ENCODE peak calls at places on chromosomes 5 and 9, in six cellular contexts. H is SK-N-SH, B is HCT116, S is HepG2, Y is H1, Q is GM12878. N is an unnamed sample.

GRCh38 chr9:134182554-134183219 is 18.3 kb upstream of the RNU6ATAC start:
- DNase-seq in H (no peak), B (peak; percentile 16), S (no peak), Y (no peak), Q (no peak), N (peak; percentile 35)

GRCh38 chr5:123875444-123876264 is 363.7 kb downstream of the CSNK1G3 start:
- DNase-seq in H (no peak), B (no peak), S (peak; percentile 52), Y (no peak), Q (no peak), N (no peak)

GRCh38 chr5:81552844-81553569 is 159.1 kb upstream of the ACOT12 start:
- DNase-seq in H (no peak), B (peak; percentile 40), S (no peak), Y (no peak), Q (no peak), N (no peak)

GRCh38 chr9:278651-279050 is 64.0 kb downstream of the DOCK8 start:
- DNase-seq in H (no peak), B (no peak), S (no peak), Y (no peak), Q (no peak), N (no peak)

GRCh38 chr5:147887026-147887627 is 8.6 kb downstream of the SCGB3A2 start:
- DNase-seq in H (peak; percentile 3), B (peak; percentile 12), S (peak; percentile 3), Y (no peak), Q (no peak), N (peak; percentile 66)

GRCh38 chr9:26172301-26172700 is 494.1 kb upstream of the TUSC1 start:
- DNase-seq in H (no peak), B (no peak), S (no peak), Y (no peak), Q (no peak), N (no peak)

GRCh38 chr5:136039202-136039601 is 10.4 kb downstream of the TGFBI start:
- DNase-seq in H (no peak), B (no peak), S (no peak), Y (no peak), Q (no peak), N (no peak)

GRCh38 chr5:61334224-61335196 is 2.5 kb downstream of the ZSWIM6 start:
- DNase-seq in H (peak; percentile 27), B (no peak), S (no peak), Y (no peak), Q (no peak), N (no peak)

DNA sequence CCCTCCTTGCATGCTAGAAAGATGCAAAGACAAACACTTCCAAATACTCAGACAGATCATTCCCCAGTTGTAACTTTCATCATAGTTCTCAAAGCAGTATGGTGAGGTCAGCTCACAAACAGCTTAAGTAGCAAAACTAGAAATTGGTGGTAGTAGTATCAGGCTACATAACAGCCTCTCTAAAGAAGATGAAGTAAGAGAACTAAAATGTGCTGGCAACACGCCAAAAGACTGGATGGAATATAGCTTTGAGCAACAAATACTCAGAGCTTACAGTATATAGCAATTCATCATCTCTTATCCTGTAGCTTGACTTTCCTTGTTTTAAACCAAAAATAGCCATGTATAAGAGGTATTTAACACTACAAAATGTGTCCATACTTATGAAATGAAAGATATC is 7.5 kb downstream of the PFDN1 start:
- DNase-seq in H (no peak), B (no peak), S (peak; percentile 67), Y (no peak), Q (no peak), N (no peak)
- TF ChIP-seq JUND in H (peak; percentile 82), B (no peak), S (no peak), Y (no peak), Q (no peak), N (no peak)

GRCh38 chr5:5605170-5605764 is 182.8 kb downstream of the ICE1 start:
- DNase-seq in H (no peak), B (no peak), S (no peak), Y (no peak), Q (no peak), N (no peak)

GRCh38 chr5:5598547-5599113 is 176.2 kb downstream of the ICE1 start:
- DNase-seq in H (no peak), B (peak; percentile 82), S (no peak), Y (no peak), Q (no peak), N (no peak)

GRCh38 chr5:5602554-5602953 is 180.1 kb downstream of the ICE1 start:
- DNase-seq in H (no peak), B (no peak), S (no peak), Y (no peak), Q (no peak), N (no peak)
- TF ChIP-seq JUND in H (no peak), B (no peak), S (no peak), Y (no peak), Q (no peak), N (no peak)

GRCh38 chr9:112439171-112439570 is 47.5 kb upstream of the KIAA1958 start:
- DNase-seq in H (no peak), B (no peak), S (no peak), Y (no peak), Q (no peak), N (no peak)
- TF ChIP-seq JUND in H (no peak), B (no peak), S (no peak), Y (no peak), Q (no peak), N (no peak)

GRCh38 chr9:33924978-33925797 is 108.2 kb downstream of the UBE2R2 start:
- DNase-seq in H (peak; percentile 70), B (peak; percentile 16), S (peak; percentile 61), Y (peak; percentile 29), Q (no peak), N (peak; percentile 73)
- TF ChIP-seq JUND in H (no peak), B (no peak), S (no peak), Y (no peak), Q (no peak), N (no peak)

DNA sequence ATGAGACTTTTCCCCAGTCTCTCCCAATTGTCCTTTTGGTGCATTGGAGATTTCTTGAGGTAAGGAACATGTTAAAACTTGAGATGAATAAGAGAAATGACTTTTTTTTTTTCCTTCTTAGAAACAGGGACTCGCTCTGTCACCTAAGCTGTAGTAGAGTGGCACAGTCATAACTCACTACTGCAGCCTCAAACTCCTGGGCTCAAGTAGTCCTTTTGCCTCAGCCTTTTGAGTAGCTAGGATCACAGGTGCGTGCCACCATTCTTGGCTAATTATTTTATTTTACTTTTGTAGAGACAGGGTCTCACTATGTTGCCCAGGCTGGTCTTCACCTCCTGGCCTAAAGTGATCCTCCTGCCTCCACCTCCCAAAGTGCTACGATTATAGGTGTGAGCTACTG is 25.9 kb downstream of the CDC42SE2 start:
- DNase-seq in H (no peak), B (no peak), S (no peak), Y (no peak), Q (no peak), N (no peak)
- TF ChIP-seq JUND in H (no peak), B (no peak), S (no peak), Y (no peak), Q (no peak), N (no peak)

GRCh38 chr9:35350827-35351549 is 138.9 kb upstream of the RUSC2 start:
- DNase-seq in H (no peak), B (no peak), S (no peak), Y (no peak), Q (no peak), N (no peak)
- TF ChIP-seq JUND in H (no peak), B (no peak), S (no peak), Y (no peak), Q (no peak), N (no peak)

GRCh38 chr5:38940230-38940858 is 94.5 kb downstream of the OSMR start:
- DNase-seq in H (no peak), B (no peak), S (no peak), Y (no peak), Q (no peak), N (no peak)
- TF ChIP-seq JUND in H (no peak), B (no peak), S (no peak), Y (no peak), Q (no peak), N (no peak)

N was measured in T47D.